ENCODE peak calls at places on chromosomes 5 and 9, in nine cellular contexts. Y is heart right ventricle, D is brain microvascular endothelial cell, S is osteoblast, G is breast epithelium, M is pancreas, U is SK-N-SH, B is body of pancreas, I is PC-3. H is an unnamed sample.
A peak's percentile ranks its signal among the peaks of the same experiment; 100 is the strongest.

GRCh38 chr5:122310886-122311285 is 1.2 kb upstream of the SNCAIP start:
- DNase-seq in Y (no peak), D (no peak), S (peak; percentile 76), G (no peak), M (no peak), U (no peak), B (no peak), I (no peak), H (no peak)

GRCh38 chr5:179504600-179505396 is 45.6 kb upstream of the RUFY1 start:
- DNase-seq in Y (no peak), D (peak; percentile 15), S (peak; percentile 25), G (no peak), M (no peak), U (no peak), B (no peak), I (no peak), H (no peak)

GRCh38 chr5:56415356-56415765 is 182.2 kb upstream of the ANKRD55 start:
- DNase-seq in Y (no peak), D (peak; percentile 86), S (no peak), G (no peak), M (no peak), U (no peak), B (no peak), I (no peak), H (no peak)

GRCh38 chr5:88474574-88474973 is 205.9 kb upstream of the TMEM161B start:
- DNase-seq in Y (no peak), D (no peak), S (no peak), G (no peak), M (no peak), U (no peak), B (no peak), I (no peak), H (no peak)

GRCh38 chr5:72586788-72587530 is 79.7 kb upstream of the ZNF366 start:
- DNase-seq in Y (no peak), D (peak; percentile 20), S (no peak), G (no peak), M (no peak), U (no peak), B (no peak), I (peak; percentile 67), H (no peak)

GRCh38 chr5:172451771-172452197 is 2.5 kb downstream of the SH3PXD2B start:
- DNase-seq in Y (no peak), D (peak; percentile 79), S (peak; percentile 90), G (no peak), M (no peak), U (no peak), B (peak; percentile 59), I (peak; percentile 91), H (no peak)

GRCh38 chr9:72013188-72013877 is 47.1 kb downstream of the C9orf57 start:
- DNase-seq in Y (no peak), D (no peak), S (peak; percentile 31), G (no peak), M (no peak), U (no peak), B (no peak), I (no peak), H (no peak)

GRCh38 chr9:34310205-34310604 is 18.9 kb downstream of the KIF24 start:
- DNase-seq in Y (no peak), D (no peak), S (no peak), G (no peak), M (no peak), U (no peak), B (no peak), I (no peak), H (no peak)

GRCh38 chr9:121321039-121321503 is 49.0 kb downstream of the STOM start:
- DNase-seq in Y (no peak), D (peak; percentile 48), S (no peak), G (no peak), M (no peak), U (no peak), B (no peak), I (no peak), H (no peak)

GRCh38 chr5:55030220-55030619 is 6.2 kb downstream of the GZMK start:
- DNase-seq in Y (no peak), D (peak; percentile 22), S (no peak), G (no peak), M (no peak), U (no peak), B (no peak), I (no peak), H (no peak)

GRCh38 chr5:37184748-37185364 is 64.3 kb downstream of the CPLANE1 start:
- DNase-seq in Y (no peak), D (no peak), S (no peak), G (no peak), M (no peak), U (no peak), B (no peak), I (no peak), H (no peak)

GRCh38 chr5:68683632-68684035 is 410.2 kb upstream of the SLC30A5 start:
- DNase-seq in Y (no peak), D (peak; percentile 98), S (peak; percentile 75), G (no peak), M (no peak), U (no peak), B (no peak), I (peak; percentile 86), H (no peak)

GRCh38 chr5:83220331-83220730 is 143.0 kb downstream of the XRCC4 start:
- DNase-seq in Y (no peak), D (no peak), S (no peak), G (no peak), M (no peak), U (peak; percentile 62), B (no peak), I (no peak), H (no peak)

DNA sequence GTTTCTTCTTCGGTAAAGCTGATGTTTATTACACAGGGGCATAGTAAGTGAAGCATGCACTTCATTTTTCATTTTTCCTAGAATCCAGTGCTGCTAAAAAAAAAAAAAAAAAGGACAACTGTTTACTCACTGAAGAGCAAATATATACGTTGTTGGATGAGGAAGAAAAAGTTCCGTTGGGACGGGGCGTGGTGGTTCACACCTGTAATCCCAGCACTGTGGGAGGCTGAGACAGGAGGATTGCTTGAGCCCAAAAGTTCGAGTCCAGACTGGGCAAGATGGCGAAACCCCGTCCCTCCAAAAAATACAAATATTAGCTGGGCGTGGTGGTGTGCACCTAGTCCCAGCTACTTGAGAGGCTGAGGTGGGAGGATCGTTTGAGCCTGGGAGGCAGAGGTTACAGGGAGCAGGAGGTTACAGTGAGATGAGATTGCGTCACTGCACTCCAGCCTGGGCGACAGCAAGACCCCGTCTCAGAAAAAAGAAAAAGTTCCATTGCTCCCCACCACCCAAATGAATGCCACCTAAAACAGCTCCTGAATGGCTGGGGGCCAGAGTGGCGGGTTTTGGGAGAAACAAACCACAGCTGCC is 60.1 kb upstream of the GNE start:
- DNase-seq in Y (no peak), D (no peak), S (no peak), G (no peak), M (no peak), U (no peak), B (no peak), I (no peak), H (no peak)
- TF ChIP-seq CTCF in Y (no peak), D (no peak), S (no peak), G (no peak), M (no peak), U (no peak), B (no peak), I (no peak), H (no peak)

GRCh38 chr9:100014846-100015245 is 84.0 kb downstream of the ERP44 start:
- DNase-seq in Y (no peak), D (no peak), S (no peak), G (no peak), M (no peak), U (no peak), B (no peak), I (no peak), H (no peak)

GRCh38 chr9:100013573-100013972 is 85.2 kb downstream of the ERP44 start:
- DNase-seq in Y (no peak), D (no peak), S (no peak), G (no peak), M (no peak), U (no peak), B (no peak), I (peak; percentile 41), H (no peak)

DNA sequence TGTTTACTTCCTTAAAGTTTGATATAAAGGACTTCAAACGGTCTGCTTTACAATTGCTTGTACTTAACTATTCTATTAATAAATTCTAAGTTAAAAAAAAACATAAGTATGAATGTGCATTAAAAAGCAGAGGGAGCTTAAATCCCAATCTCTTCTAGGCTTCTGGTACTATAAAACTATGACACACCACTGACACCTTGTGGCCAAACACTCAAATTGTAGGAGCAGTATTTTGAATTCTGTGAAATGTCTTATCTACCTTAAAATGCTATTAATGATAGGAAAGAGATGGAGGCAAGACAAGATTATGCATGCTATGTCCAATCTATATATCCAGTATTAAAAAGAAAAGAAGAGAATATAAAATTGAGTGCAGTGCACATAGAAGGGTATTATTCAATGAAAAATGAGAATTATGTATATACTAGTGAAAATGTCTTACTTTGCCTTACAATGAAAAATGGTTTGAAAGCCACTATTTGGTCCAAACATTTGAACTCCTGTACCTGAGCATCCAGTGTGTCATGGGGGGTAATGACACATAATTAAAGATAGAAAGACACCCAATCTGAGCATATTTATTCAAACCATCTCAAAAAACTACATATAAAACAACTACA is 87.6 kb downstream of the ERP44 start:
- DNase-seq in Y (no peak), D (peak; percentile 24), S (peak; percentile 69), G (no peak), M (no peak), U (peak; percentile 46), B (no peak), I (peak; percentile 66), H (no peak)
- H3K36me3 ChIP-seq in Y (peaks cover 45% of the 10 kb centered on the region), D (no peaks in the 10 kb centered on the region), S (peaks cover 14% of the 10 kb centered on the region), G (no peaks in the 10 kb centered on the region), M (peaks cover 4% of the 10 kb centered on the region), U (peaks cover 46% of the 10 kb centered on the region), B (no peaks in the 10 kb centered on the region), I (no peaks in the 10 kb centered on the region), H (no peaks in the 10 kb centered on the region)

GRCh38 chr5:154237376-154237743 is 46.8 kb downstream of the GALNT10 start:
- DNase-seq in Y (no peak), D (no peak), S (no peak), G (no peak), M (no peak), U (no peak), B (no peak), I (no peak), H (no peak)

GRCh38 chr5:154237946-154238345 is 47.4 kb downstream of the GALNT10 start:
- DNase-seq in Y (no peak), D (no peak), S (no peak), G (no peak), M (no peak), U (no peak), B (no peak), I (no peak), H (no peak)

GRCh38 chr5:154238776-154239481 is 48.4 kb downstream of the GALNT10 start:
- DNase-seq in Y (no peak), D (no peak), S (no peak), G (no peak), M (no peak), U (no peak), B (no peak), I (no peak), H (no peak)

GRCh38 chr5:154236011-154236410 is 45.5 kb downstream of the GALNT10 start:
- DNase-seq in Y (no peak), D (no peak), S (no peak), G (no peak), M (no peak), U (no peak), B (no peak), I (no peak), H (no peak)

GRCh38 chr5:154236459-154237375 is 46.2 kb downstream of the GALNT10 start:
- DNase-seq in Y (no peak), D (no peak), S (peak; percentile 45), G (no peak), M (no peak), U (no peak), B (no peak), I (peak; percentile 5), H (no peak)
- TF ChIP-seq CTCF in Y (no peak), D (no peak), S (no peak), G (no peak), M (no peak), U (no peak), B (no peak), I (peak; percentile 30), H (no peak)

GRCh38 chr9:37778534-37778933 is 6.3 kb downstream of the EXOSC3 start:
- DNase-seq in Y (no peak), D (no peak), S (no peak), G (no peak), M (no peak), U (no peak), B (no peak), I (no peak), H (no peak)
- H3K36me3 ChIP-seq in Y (peaks cover 97% of the 10 kb centered on the region), D (peaks cover 52% of the 10 kb centered on the region), S (peaks cover 70% of the 10 kb centered on the region), G (peaks cover 4% of the 10 kb centered on the region), M (peaks cover 6% of the 10 kb centered on the region), U (peaks cover 73% of the 10 kb centered on the region), B (peaks cover 4% of the 10 kb centered on the region), I (peaks cover 55% of the 10 kb centered on the region), H (no peaks in the 10 kb centered on the region)